ENCODE peak calls at places on chromosomes 11 and 22, in four cellular contexts. R is WTC11, U is K562, Z is GM12878. K is an unnamed sample.

GRCh38 chr22:45718391-45718790 is 46.8 kb downstream of the ATXN10 start:
- DNase-seq in R (no peak), U (no peak), Z (no peak), K (no peak)

GRCh38 chr22:46393791-46394333 is 58.3 kb downstream of the TRMU start:
- DNase-seq in R (no peak), U (no peak), Z (no peak), K (no peak)

GRCh38 chr11:76783901-76784813 is 1.0 kb downstream of the TSKU start:
- DNase-seq in R (peak; percentile 90), U (peak; percentile 87), Z (no peak), K (peak; percentile 79)

GRCh38 chr11:6572215-6572614 is 31.2 kb downstream of the RRP8 start:
- DNase-seq in R (no peak), U (no peak), Z (no peak), K (no peak)

GRCh38 chr11:19959210-19959609 is 201.1 kb downstream of the DBX1 start:
- DNase-seq in R (no peak), U (no peak), Z (no peak), K (no peak)

GRCh38 chr11:45949992-45950407 is 27.5 kb downstream of the LARGE2 start:
- DNase-seq in R (no peak), U (no peak), Z (no peak), K (no peak)

GRCh38 chr11:23370580-23371275 is 510.5 kb upstream of the CCDC179 start:
- DNase-seq in R (no peak), U (no peak), Z (no peak), K (no peak)

GRCh38 chr22:26579331-26579886 is 10.5 kb downstream of the TPST2 start:
- DNase-seq in R (no peak), U (no peak), Z (peak; percentile 30), K (no peak)

GRCh38 chr11:71996946-71997345 is 1.8 kb upstream of the IL18BP start:
- DNase-seq in R (no peak), U (no peak), Z (no peak), K (no peak)

GRCh38 chr11:19935507-19935906 is 222.9 kb downstream of the NAV2 start:
- DNase-seq in R (peak; percentile 46), U (no peak), Z (no peak), K (no peak)

GRCh38 chr22:49553518-49554295 is 274.0 kb downstream of the BRD1 start:
- DNase-seq in R (no peak), U (no peak), Z (no peak), K (no peak)

GRCh38 chr11:2699531-2700414 is at the start of gene KCNQ1OT1:
- DNase-seq in R (peak; percentile 81), U (peak; percentile 95), Z (peak; percentile 86), K (peak; percentile 95)

GRCh38 chr11:11149671-11150459 is 203.2 kb downstream of the CSNK2A3 start:
- DNase-seq in R (no peak), U (no peak), Z (no peak), K (no peak)

GRCh38 chr11:99370557-99371200 is 349.9 kb downstream of the CNTN5 start:
- DNase-seq in R (peak; percentile 16), U (no peak), Z (no peak), K (no peak)

GRCh38 chr22:36334081-36334831 is 53.5 kb downstream of the MYH9 start:
- DNase-seq in R (peak; percentile 64), U (peak; percentile 88), Z (no peak), K (no peak)
- TF ChIP-seq CREM in R (no peak), U (peak; percentile 84), Z (no peak), K (no peak)

DNA sequence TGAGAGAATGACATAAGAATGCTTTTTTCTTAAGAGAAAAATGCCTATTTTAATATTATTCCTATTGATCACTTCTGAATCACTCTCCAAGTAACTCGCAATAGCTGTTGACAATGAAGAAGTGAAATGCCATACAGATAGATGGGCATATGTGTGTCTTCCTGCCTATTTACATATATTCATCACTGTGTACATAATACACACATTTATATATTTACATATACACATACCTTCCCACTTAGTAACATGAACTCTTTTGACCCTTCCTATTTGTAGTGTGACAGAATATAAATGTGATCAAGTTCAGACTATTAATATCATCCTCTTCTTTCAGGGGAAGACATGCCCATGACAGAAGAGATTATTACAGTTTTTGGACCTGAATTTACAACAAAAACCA is 756.7 kb downstream of the DLG2 start:
- DNase-seq in R (no peak), U (no peak), Z (no peak), K (no peak)
- TF ChIP-seq CREM in R (no peak), U (no peak), Z (no peak), K (no peak)

GRCh38 chr11:132770802-132771545 is 761.3 kb downstream of the OPCML start:
- DNase-seq in R (no peak), U (no peak), Z (no peak), K (no peak)
- TF ChIP-seq CREM in R (no peak), U (no peak), Z (no peak), K (no peak)

DNA sequence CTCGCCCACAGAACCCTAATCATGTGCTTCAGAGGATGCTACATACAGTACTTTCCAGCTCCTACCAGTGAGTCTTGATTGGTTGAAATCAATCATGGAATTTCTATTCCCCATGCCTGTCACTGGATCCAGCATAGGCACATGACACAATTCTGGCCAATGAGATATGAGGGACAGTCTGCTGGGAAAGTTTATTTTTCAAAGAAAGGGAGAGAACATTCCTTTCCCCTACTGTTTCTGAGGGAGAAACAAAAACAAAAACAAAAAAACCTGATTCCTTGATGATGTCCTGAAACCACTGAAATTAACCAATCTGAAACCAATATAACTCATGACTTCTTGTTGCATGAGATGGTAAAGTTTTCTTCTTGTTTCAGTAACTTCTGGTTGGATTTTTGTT is 3.3 kb upstream of the RCN1 start:
- DNase-seq in R (no peak), U (no peak), Z (no peak), K (no peak)
- TF ChIP-seq CREM in R (no peak), U (no peak), Z (no peak), K (no peak)

DNA sequence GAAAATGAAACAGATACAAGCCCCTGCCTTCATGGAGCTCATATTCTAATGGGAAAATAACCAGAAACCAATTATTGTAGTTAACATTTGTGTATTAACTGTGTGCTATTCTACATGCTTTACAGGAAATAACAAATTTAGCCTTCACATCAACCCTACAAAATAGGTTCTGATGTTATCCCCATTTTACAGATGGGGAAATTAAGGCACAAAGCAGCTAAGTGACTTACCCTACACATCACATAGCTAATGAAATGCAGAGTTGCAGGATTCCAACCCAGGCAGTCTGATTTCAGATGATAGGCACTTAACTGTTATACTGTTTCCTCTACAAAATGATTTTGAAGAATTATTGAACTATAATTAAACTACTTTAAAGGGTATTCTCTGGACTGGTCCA is 43.7 kb downstream of the KMT5B start:
- DNase-seq in R (no peak), U (no peak), Z (no peak), K (no peak)
- TF ChIP-seq CREM in R (no peak), U (no peak), Z (no peak), K (no peak)

GRCh38 chr11:129189646-129190045 is 2.5 kb downstream of the ARHGAP32 start:
- DNase-seq in R (no peak), U (no peak), Z (no peak), K (no peak)

GRCh38 chr11:129192150-129192549 is at the start of gene ARHGAP32:
- DNase-seq in R (no peak), U (no peak), Z (no peak), K (no peak)

GRCh38 chr11:129190087-129190486 is 2.0 kb downstream of the ARHGAP32 start:
- DNase-seq in R (no peak), U (no peak), Z (no peak), K (no peak)

GRCh38 chr11:129195682-129196081 is 3.6 kb upstream of the ARHGAP32 start:
- DNase-seq in R (no peak), U (no peak), Z (no peak), K (no peak)

GRCh38 chr11:129191649-129192048 is 476 bp downstream of the ARHGAP32 start:
- DNase-seq in R (no peak), U (no peak), Z (no peak), K (no peak)
- TF ChIP-seq CREM in R (no peak), U (no peak), Z (no peak), K (no peak)